ENCODE peak calls at places on chromosome 16, in seven cellular contexts. One of them, this sample, is unnamed.

GRCh38 chr16:25065899-25066298 is 45.6 kb upstream of the LCMT1 start:
- DNase-seq in Calu3: no peak
- DNase-seq in stimulated activated CD8-positive, alpha-beta memory T cell treated with anti-CD3 and anti-CD28 coated beads, Interleukin-4, amount 100 ng/mL, for 24 hours: no peak
- DNase-seq in WTC11: peak; percentile 52
- DNase-seq in amniotic stem cell: no peak
- DNase-seq in NCI-H1092: no peak
- DNase-seq in GM03348: no peak
- DNase-seq in this sample: no peak

GRCh38 chr16:626787-627457 is 3.9 kb upstream of the WFIKKN1 start:
- DNase-seq in Calu3: no peak
- DNase-seq in stimulated activated CD8-positive, alpha-beta memory T cell treated with anti-CD3 and anti-CD28 coated beads, Interleukin-4, amount 100 ng/mL, for 24 hours: no peak
- DNase-seq in WTC11: no peak
- DNase-seq in amniotic stem cell: peak; percentile 96
- DNase-seq in NCI-H1092: no peak
- DNase-seq in GM03348: peak; percentile 94
- DNase-seq in this sample: peak; percentile 99

GRCh38 chr16:14015461-14015860 is 55.7 kb upstream of the MRTFB start:
- DNase-seq in Calu3: no peak
- DNase-seq in stimulated activated CD8-positive, alpha-beta memory T cell treated with anti-CD3 and anti-CD28 coated beads, Interleukin-4, amount 100 ng/mL, for 24 hours: no peak
- DNase-seq in WTC11: no peak
- DNase-seq in amniotic stem cell: no peak
- DNase-seq in NCI-H1092: no peak
- DNase-seq in GM03348: no peak
- DNase-seq in this sample: no peak

GRCh38 chr16:57866529-57866918 is 64.2 kb upstream of the KIFC3 start:
- DNase-seq in Calu3: no peak
- DNase-seq in stimulated activated CD8-positive, alpha-beta memory T cell treated with anti-CD3 and anti-CD28 coated beads, Interleukin-4, amount 100 ng/mL, for 24 hours: no peak
- DNase-seq in WTC11: no peak
- DNase-seq in amniotic stem cell: no peak
- DNase-seq in NCI-H1092: no peak
- DNase-seq in GM03348: no peak
- DNase-seq in this sample: no peak

GRCh38 chr16:71547168-71547567 is 20.9 kb downstream of the CHST4 start:
- DNase-seq in Calu3: no peak
- DNase-seq in stimulated activated CD8-positive, alpha-beta memory T cell treated with anti-CD3 and anti-CD28 coated beads, Interleukin-4, amount 100 ng/mL, for 24 hours: no peak
- DNase-seq in WTC11: no peak
- DNase-seq in amniotic stem cell: no peak
- DNase-seq in NCI-H1092: no peak
- DNase-seq in GM03348: no peak
- DNase-seq in this sample: no peak

GRCh38 chr16:9124908-9125584 is 33.6 kb downstream of the HAPSTR1 start:
- DNase-seq in Calu3: no peak
- DNase-seq in stimulated activated CD8-positive, alpha-beta memory T cell treated with anti-CD3 and anti-CD28 coated beads, Interleukin-4, amount 100 ng/mL, for 24 hours: no peak
- DNase-seq in WTC11: peak; percentile 42
- DNase-seq in amniotic stem cell: no peak
- DNase-seq in NCI-H1092: no peak
- DNase-seq in GM03348: no peak
- DNase-seq in this sample: no peak

GRCh38 chr16:10668322-10669045 is 26.2 kb downstream of the TEKT5 start:
- DNase-seq in Calu3: peak; percentile 70
- DNase-seq in stimulated activated CD8-positive, alpha-beta memory T cell treated with anti-CD3 and anti-CD28 coated beads, Interleukin-4, amount 100 ng/mL, for 24 hours: no peak
- DNase-seq in WTC11: peak; percentile 65
- DNase-seq in amniotic stem cell: no peak
- DNase-seq in NCI-H1092: no peak
- DNase-seq in GM03348: peak; percentile 59
- DNase-seq in this sample: peak; percentile 41

GRCh38 chr16:10180771-10181163 is 1.5 kb downstream of the GRIN2A start:
- DNase-seq in Calu3: peak; percentile 52
- DNase-seq in stimulated activated CD8-positive, alpha-beta memory T cell treated with anti-CD3 and anti-CD28 coated beads, Interleukin-4, amount 100 ng/mL, for 24 hours: peak; percentile 19
- DNase-seq in WTC11: peak; percentile 92
- DNase-seq in amniotic stem cell: no peak
- DNase-seq in NCI-H1092: no peak
- DNase-seq in GM03348: peak; percentile 42
- DNase-seq in this sample: no peak

GRCh38 chr16:74844041-74844826 is 69.6 kb upstream of the FA2H start:
- DNase-seq in Calu3: no peak
- DNase-seq in stimulated activated CD8-positive, alpha-beta memory T cell treated with anti-CD3 and anti-CD28 coated beads, Interleukin-4, amount 100 ng/mL, for 24 hours: no peak
- DNase-seq in WTC11: no peak
- DNase-seq in amniotic stem cell: no peak
- DNase-seq in NCI-H1092: no peak
- DNase-seq in GM03348: no peak
- DNase-seq in this sample: no peak

GRCh38 chr16:86432691-86433090 is 77.6 kb upstream of the FOXF1 start:
- DNase-seq in Calu3: no peak
- DNase-seq in stimulated activated CD8-positive, alpha-beta memory T cell treated with anti-CD3 and anti-CD28 coated beads, Interleukin-4, amount 100 ng/mL, for 24 hours: no peak
- DNase-seq in WTC11: no peak
- DNase-seq in amniotic stem cell: no peak
- DNase-seq in NCI-H1092: no peak
- DNase-seq in GM03348: no peak
- DNase-seq in this sample: no peak

GRCh38 chr16:86010680-86011141 is 111.7 kb downstream of the IRF8 start:
- DNase-seq in Calu3: no peak
- DNase-seq in stimulated activated CD8-positive, alpha-beta memory T cell treated with anti-CD3 and anti-CD28 coated beads, Interleukin-4, amount 100 ng/mL, for 24 hours: no peak
- DNase-seq in WTC11: no peak
- DNase-seq in amniotic stem cell: no peak
- DNase-seq in NCI-H1092: no peak
- DNase-seq in GM03348: no peak
- DNase-seq in this sample: no peak

GRCh38 chr16:84859681-84860080 is 39.9 kb downstream of the CRISPLD2 start:
- DNase-seq in Calu3: no peak
- DNase-seq in stimulated activated CD8-positive, alpha-beta memory T cell treated with anti-CD3 and anti-CD28 coated beads, Interleukin-4, amount 100 ng/mL, for 24 hours: no peak
- DNase-seq in WTC11: no peak
- DNase-seq in amniotic stem cell: no peak
- DNase-seq in NCI-H1092: no peak
- DNase-seq in GM03348: no peak
- DNase-seq in this sample: no peak

GRCh38 chr16:70391881-70392481 is 45.3 kb downstream of the DDX19A start:
- DNase-seq in Calu3: no peak
- DNase-seq in stimulated activated CD8-positive, alpha-beta memory T cell treated with anti-CD3 and anti-CD28 coated beads, Interleukin-4, amount 100 ng/mL, for 24 hours: no peak
- DNase-seq in WTC11: no peak
- DNase-seq in amniotic stem cell: peak; percentile 15
- DNase-seq in NCI-H1092: no peak
- DNase-seq in GM03348: peak; percentile 91
- DNase-seq in this sample: peak; percentile 86

GRCh38 chr16:12168054-12169018 is 191.8 kb downstream of the SNX29 start:
- DNase-seq in Calu3: no peak
- DNase-seq in stimulated activated CD8-positive, alpha-beta memory T cell treated with anti-CD3 and anti-CD28 coated beads, Interleukin-4, amount 100 ng/mL, for 24 hours: no peak
- DNase-seq in WTC11: no peak
- DNase-seq in amniotic stem cell: no peak
- DNase-seq in NCI-H1092: no peak
- DNase-seq in GM03348: no peak
- DNase-seq in this sample: no peak

GRCh38 chr16:46884513-46885293 is 541 bp downstream of the GPT2 start:
- DNase-seq in Calu3: no peak
- DNase-seq in stimulated activated CD8-positive, alpha-beta memory T cell treated with anti-CD3 and anti-CD28 coated beads, Interleukin-4, amount 100 ng/mL, for 24 hours: no peak
- DNase-seq in WTC11: no peak
- DNase-seq in amniotic stem cell: no peak
- DNase-seq in NCI-H1092: no peak
- DNase-seq in GM03348: peak; percentile 39
- DNase-seq in this sample: no peak

GRCh38 chr16:70737377-70738082 is 51.7 kb upstream of the MTSS2 start:
- DNase-seq in Calu3: no peak
- DNase-seq in stimulated activated CD8-positive, alpha-beta memory T cell treated with anti-CD3 and anti-CD28 coated beads, Interleukin-4, amount 100 ng/mL, for 24 hours: peak; percentile 74
- DNase-seq in WTC11: no peak
- DNase-seq in amniotic stem cell: peak; percentile 53
- DNase-seq in NCI-H1092: no peak
- DNase-seq in GM03348: peak; percentile 93
- DNase-seq in this sample: peak; percentile 92